ENCODE peak calls at places on chromosome 22, in six cellular contexts. U is NB4, A is GM12878, M is HepG2, E is K562, X is A549. K is an unnamed sample.

GRCh38 chr22:33538277-33538885 is 381.9 kb downstream of the LARGE1 start:
- DNase-seq in U (no peak), A (no peak), M (no peak), E (no peak), X (no peak), K (no peak)

GRCh38 chr22:27507066-27507715 is 294.4 kb downstream of the MN1 start:
- DNase-seq in U (no peak), A (no peak), M (no peak), E (no peak), X (no peak), K (peak; percentile 93)

GRCh38 chr22:49373289-49373666 is 454.4 kb downstream of the BRD1 start:
- DNase-seq in U (no peak), A (no peak), M (no peak), E (no peak), X (no peak), K (no peak)

GRCh38 chr22:27545071-27545470 is 256.5 kb downstream of the MN1 start:
- DNase-seq in U (no peak), A (no peak), M (no peak), E (no peak), X (no peak), K (no peak)

GRCh38 chr22:49392247-49392646 is 435.4 kb downstream of the BRD1 start:
- DNase-seq in U (no peak), A (no peak), M (no peak), E (no peak), X (no peak), K (no peak)

GRCh38 chr22:27613099-27614089 is 188.2 kb downstream of the MN1 start:
- DNase-seq in U (peak; percentile 27), A (no peak), M (no peak), E (no peak), X (no peak), K (no peak)

GRCh38 chr22:17742528-17742902 is 31.8 kb downstream of the BID start:
- DNase-seq in U (peak; percentile 70), A (no peak), M (peak; percentile 63), E (peak; percentile 94), X (peak; percentile 71), K (peak; percentile 49)

GRCh38 chr22:26464312-26464711 is 19.3 kb downstream of the HPS4 start:
- DNase-seq in U (no peak), A (no peak), M (no peak), E (no peak), X (no peak), K (peak; percentile 50)

GRCh38 chr22:46942816-46943783 is 180.7 kb downstream of the TBC1D22A start:
- DNase-seq in U (no peak), A (no peak), M (no peak), E (no peak), X (no peak), K (peak; percentile 68)

GRCh38 chr22:24435861-24436351 is 8.5 kb downstream of the ADORA2A start:
- DNase-seq in U (no peak), A (no peak), M (no peak), E (no peak), X (no peak), K (no peak)

GRCh38 chr22:17772963-17773605 is 1.2 kb downstream of the BID start:
- DNase-seq in U (peak; percentile 51), A (no peak), M (no peak), E (no peak), X (no peak), K (no peak)

GRCh38 chr22:17303441-17303839 is 65.8 kb upstream of the CECR2 start:
- DNase-seq in U (no peak), A (no peak), M (no peak), E (peak; percentile 4), X (no peak), K (no peak)

GRCh38 chr22:31284756-31285155 is 7.5 kb downstream of the PIK3IP1 start:
- DNase-seq in U (no peak), A (no peak), M (no peak), E (no peak), X (no peak), K (peak; percentile 41)

GRCh38 chr22:31288496-31289235 is 3.6 kb downstream of the PIK3IP1 start:
- DNase-seq in U (peak; percentile 45), A (no peak), M (no peak), E (no peak), X (no peak), K (no peak)

GRCh38 chr22:31287818-31288495 is 4.3 kb downstream of the PIK3IP1 start:
- DNase-seq in U (peak; percentile 40), A (no peak), M (no peak), E (no peak), X (no peak), K (no peak)

GRCh38 chr22:31284241-31284745 is 8.0 kb downstream of the PIK3IP1 start:
- DNase-seq in U (no peak), A (no peak), M (peak; percentile 34), E (no peak), X (no peak), K (no peak)

GRCh38 chr22:31286360-31287255 is 5.7 kb downstream of the PIK3IP1 start:
- DNase-seq in U (no peak), A (no peak), M (no peak), E (no peak), X (no peak), K (no peak)
- TF ChIP-seq MYC in U (no peak), A (no peak), M (no peak), E (no peak), X (no peak), K (no peak)

GRCh38 chr22:35319244-35319985 is 19.7 kb downstream of the TOM1 start:
- DNase-seq in U (no peak), A (no peak), M (no peak), E (no peak), X (no peak), K (no peak)

GRCh38 chr22:35318346-35319215 is 18.9 kb downstream of the TOM1 start:
- DNase-seq in U (no peak), A (no peak), M (no peak), E (no peak), X (no peak), K (no peak)

GRCh38 chr22:35315141-35315854 is 15.6 kb downstream of the TOM1 start:
- DNase-seq in U (no peak), A (no peak), M (no peak), E (no peak), X (no peak), K (no peak)

GRCh38 chr22:35315855-35316745 is 16.4 kb downstream of the TOM1 start:
- DNase-seq in U (no peak), A (no peak), M (no peak), E (no peak), X (no peak), K (no peak)

GRCh38 chr22:35317680-35318290 is 18.1 kb downstream of the TOM1 start:
- DNase-seq in U (no peak), A (no peak), M (no peak), E (no peak), X (no peak), K (no peak)
- TF ChIP-seq POLR2A in U (no peak), A (no peak), M (no peak), E (no peak), X (no peak), K (no peak)

DNA sequence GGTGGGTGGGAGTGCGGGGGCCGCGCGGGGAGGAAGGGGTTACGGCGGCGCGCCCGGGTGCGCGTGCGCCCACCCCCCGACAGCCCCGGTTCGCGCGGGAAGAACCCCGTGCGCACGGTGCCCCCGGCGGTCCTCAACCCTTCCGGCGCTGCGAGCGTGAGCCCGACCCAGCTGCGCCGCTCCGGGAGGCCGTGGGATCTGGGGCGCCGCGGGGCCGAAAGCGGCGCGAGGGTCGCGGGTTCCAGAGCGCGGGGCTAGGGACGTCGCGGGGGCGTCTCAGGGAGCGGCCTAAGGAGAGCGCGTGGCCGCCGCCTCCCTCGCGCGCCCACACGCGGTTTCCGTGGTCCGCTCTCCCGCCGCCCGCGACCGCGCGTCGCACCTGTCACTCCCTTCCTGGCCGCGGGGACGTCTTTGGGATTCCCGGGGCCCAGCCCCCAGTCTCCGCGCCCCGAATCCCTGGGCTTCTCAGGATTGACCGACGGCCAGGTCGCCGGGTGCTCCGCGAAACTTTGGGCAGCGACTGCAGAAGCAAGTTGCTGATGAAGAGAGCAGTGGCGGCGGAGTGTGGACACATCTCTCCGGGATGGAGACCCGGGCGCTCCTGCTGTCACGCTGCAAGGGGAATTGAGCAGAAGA is 582 bp downstream of the SREBF2 start:
- DNase-seq in U (peak; percentile 61), A (no peak), M (no peak), E (peak; percentile 73), X (peak; percentile 27), K (peak; percentile 43)
- TF ChIP-seq MYC in U (no peak), A (peak; percentile 49), M (peak; percentile 67), E (peak; percentile 64), X (no peak), K (no peak)

GRCh38 chr22:29071261-29072045 is 1.4 kb upstream of the KREMEN1 start:
- DNase-seq in U (peak; percentile 61), A (no peak), M (peak; percentile 71), E (no peak), X (peak; percentile 31), K (no peak)
- TF ChIP-seq POLR2A in U (no peak), A (peak; percentile 32), M (peak; percentile 63), E (no peak), X (no peak), K (no peak)

GRCh38 chr22:31682751-31683150 is 20.7 kb upstream of the PISD start:
- DNase-seq in U (no peak), A (no peak), M (no peak), E (no peak), X (no peak), K (no peak)

GRCh38 chr22:31680764-31681624 is 19.0 kb upstream of the PISD start:
- DNase-seq in U (no peak), A (no peak), M (no peak), E (no peak), X (no peak), K (no peak)

GRCh38 chr22:31678748-31679147 is 16.7 kb upstream of the PISD start:
- DNase-seq in U (no peak), A (no peak), M (no peak), E (no peak), X (no peak), K (no peak)

GRCh38 chr22:31683181-31684105 is 21.4 kb upstream of the PISD start:
- DNase-seq in U (no peak), A (no peak), M (no peak), E (no peak), X (no peak), K (no peak)

DNA sequence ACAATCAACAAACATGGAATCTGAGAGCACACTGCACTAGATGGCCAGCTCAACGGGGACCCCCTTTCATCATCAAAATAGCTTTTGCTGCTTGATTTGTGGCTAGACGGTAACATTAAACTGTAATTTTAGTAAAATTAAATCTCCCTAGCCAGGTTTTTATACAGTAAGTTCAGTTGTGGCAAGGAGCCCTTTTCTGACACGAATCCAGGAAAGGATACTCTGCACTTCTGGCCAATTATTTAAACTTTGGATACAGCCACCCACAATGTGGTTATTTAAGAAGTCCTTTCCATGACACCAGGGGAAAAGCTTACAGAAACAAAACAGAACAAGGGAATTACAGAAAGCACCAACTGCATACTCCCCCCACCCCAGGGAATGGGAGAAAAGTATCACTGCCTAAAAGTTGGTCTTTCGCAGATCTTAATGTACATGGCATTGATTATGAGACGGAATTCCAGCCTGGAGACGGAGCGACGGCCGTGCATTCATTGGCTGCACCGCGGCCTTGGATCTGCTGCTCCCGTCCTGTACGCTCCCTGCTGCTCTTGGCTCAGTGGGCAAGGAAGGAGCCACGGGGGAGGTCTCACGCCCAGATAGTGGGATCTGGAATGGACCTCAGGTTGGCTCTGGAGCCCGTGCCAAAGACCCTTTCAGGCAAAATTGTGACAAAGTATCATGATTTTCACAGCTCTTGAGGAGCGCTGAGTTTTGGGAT is 19.8 kb upstream of the PISD start:
- DNase-seq in U (no peak), A (no peak), M (no peak), E (no peak), X (no peak), K (no peak)
- TF ChIP-seq MYC in U (no peak), A (no peak), M (no peak), E (no peak), X (no peak), K (no peak)

GRCh38 chr22:30386960-30387848 is at the start of gene RNF215:
- DNase-seq in U (peak; percentile 78), A (no peak), M (peak; percentile 54), E (peak; percentile 93), X (peak; percentile 68), K (peak; percentile 78)
- TF ChIP-seq POLR2A in U (no peak), A (no peak), M (no peak), E (no peak), X (peak; percentile 23), K (no peak)